ENCODE peak calls at places on chromosomes 2 and 18, in five cellular contexts. One of them, this sample, is unnamed.

GRCh38 chr18:58862851-58863538 is 1.7 kb upstream of the ZNF532 start:
- DNase-seq in DMS53: peak
- DNase-seq in PC-9: no peak
- DNase-seq in thoracic aorta: no peak
- DNase-seq in GM10248: peak
- DNase-seq in this sample: no peak

GRCh38 chr18:42310956-42311355 is 355.9 kb downstream of the PIK3C3 start:
- DNase-seq in DMS53: no peak
- DNase-seq in GM10248: no peak
- DNase-seq in thoracic aorta: no peak
- DNase-seq in PC-9: no peak
- DNase-seq in this sample: peak

GRCh38 chr2:111049792-111050640 is 70.7 kb upstream of the BCL2L11 start:
- DNase-seq in GM10248: peak
- DNase-seq in PC-9: peak
- DNase-seq in thoracic aorta: no peak
- DNase-seq in DMS53: peak
- DNase-seq in this sample: peak

GRCh38 chr2:73297151-73297559 is 3.8 kb upstream of the EGR4 start:
- DNase-seq in PC-9: no peak
- DNase-seq in DMS53: peak
- DNase-seq in GM10248: no peak
- DNase-seq in thoracic aorta: no peak
- DNase-seq in this sample: peak

GRCh38 chr2:71101656-71102055 is 28.4 kb downstream of the MCEE start:
- DNase-seq in DMS53: no peak
- DNase-seq in PC-9: no peak
- DNase-seq in GM10248: no peak
- DNase-seq in thoracic aorta: no peak
- DNase-seq in this sample: no peak

GRCh38 chr2:20052872-20053281 is 1.4 kb upstream of the LAPTM4A start:
- DNase-seq in PC-9: peak
- DNase-seq in DMS53: peak
- DNase-seq in GM10248: no peak
- DNase-seq in thoracic aorta: peak
- DNase-seq in this sample: peak

GRCh38 chr2:186980787-186981550 is 132.0 kb upstream of the ZSWIM2 start:
- DNase-seq in DMS53: peak
- DNase-seq in PC-9: no peak
- DNase-seq in GM10248: no peak
- DNase-seq in thoracic aorta: no peak
- DNase-seq in this sample: peak

GRCh38 chr18:23115683-23116096 is 19.6 kb upstream of the CABLES1 start:
- DNase-seq in GM10248: no peak
- DNase-seq in DMS53: peak
- DNase-seq in thoracic aorta: no peak
- DNase-seq in PC-9: peak
- DNase-seq in this sample: peak

GRCh38 chr2:36461039-36461681 is 105.6 kb downstream of the CRIM1 start:
- DNase-seq in thoracic aorta: no peak
- DNase-seq in PC-9: peak
- DNase-seq in DMS53: peak
- DNase-seq in GM10248: no peak
- DNase-seq in this sample: no peak